ENCODE peak calls at places on chromosomes 16 and 17, in five cellular contexts. B, S, L, H and R are unnamed samples.

GRCh38 chr16:49995720-49996119 is 29.3 kb upstream of the CNEP1R1 start:
- DNase-seq in S (no peak), B (no peak), L (no peak), H (no peak), R (no peak)

GRCh38 chr16:77297996-77298637 is 98.9 kb downstream of the SYCE1L start:
- DNase-seq in H (no peak), S (no peak), L (no peak), B (no peak), R (no peak)

GRCh38 chr17:66691644-66692500 is 143.0 kb upstream of the CACNG5 start:
- DNase-seq in S (no peak), B (no peak), H (no peak), L (no peak), R (no peak)

GRCh38 chr17:70523407-70523806 is 354.1 kb downstream of the KCNJ2 start:
- DNase-seq in L (no peak), H (no peak), S (no peak), B (no peak), R (no peak)

GRCh38 chr17:13321932-13322701 is 279.6 kb downstream of the HS3ST3A1 start:
- DNase-seq in L (no peak), B (no peak), S (no peak), H (no peak), R (no peak)

GRCh38 chr16:84482001-84482891 is 22.2 kb downstream of the MEAK7 start:
- DNase-seq in H (no peak), S (no peak), L (no peak), B (no peak), R (no peak)

GRCh38 chr17:82232876-82233785 is 4.3 kb downstream of the SLC16A3 start:
- DNase-seq in B (no peak), S (no peak), L (no peak), H (no peak), R (no peak)

GRCh38 chr17:40151414-40151955 is 11.1 kb downstream of the CASC3 start:
- DNase-seq in S (no peak), B (no peak), L (no peak), H (no peak), R (no peak)

GRCh38 chr17:61470530-61471136 is 18.4 kb downstream of the TBX4 start:
- DNase-seq in H (no peak), L (no peak), S (no peak), B (no peak), R (no peak)

GRCh38 chr16:51156836-51157235 is 5.8 kb upstream of the SALL1 start:
- DNase-seq in L (no peak), B (no peak), H (no peak), S (no peak), R (no peak)